ENCODE peak calls at places on chromosomes 1 and 21, in six cellular contexts. Y is aorta; J is stimulated activated CD8-positive, alpha-beta memory T cell treated with anti-CD3 and anti-CD28 coated beads, Interleukin-15, amount 100 ng/mL, for 4 hours; E is IMR-90; X is sigmoid colon; T is DMS79 treated with DMSO at 0.1 percent for 48 hours. U is an unnamed sample.
A peak's percentile ranks its signal among the peaks of the same experiment; 100 is the strongest.

GRCh38 chr1:205619376-205619775 is 12.4 kb downstream of the ELK4 start:
- DNase-seq in Y (no peak), X (no peak), T (no peak), E (no peak), J (no peak), U (no peak)

GRCh38 chr1:186008920-186009737 is 274.9 kb downstream of the HMCN1 start:
- DNase-seq in E (peak; percentile 45), J (no peak), Y (no peak), T (no peak), X (no peak), U (no peak)

GRCh38 chr1:229885568-229886495 is 181.2 kb upstream of the GALNT2 start:
- DNase-seq in T (no peak), J (no peak), X (no peak), Y (no peak), E (no peak), U (no peak)

GRCh38 chr1:228944991-228945390 is 209.7 kb downstream of the RHOU start:
- DNase-seq in Y (no peak), E (peak; percentile 39), J (no peak), T (no peak), X (no peak), U (no peak)

GRCh38 chr21:26140185-26140584 is 30.4 kb downstream of the APP start:
- DNase-seq in J (no peak), T (no peak), Y (peak; percentile 78), E (peak; percentile 99), X (peak; percentile 75), U (no peak)

GRCh38 chr1:68346192-68346808 is 103.5 kb downstream of the RPE65 start:
- DNase-seq in X (no peak), J (no peak), Y (no peak), E (peak; percentile 46), T (no peak), U (no peak)

GRCh38 chr1:29896300-29896699 is 660.0 kb downstream of the PTPRU start:
- DNase-seq in X (no peak), T (no peak), J (no peak), E (no peak), Y (no peak), U (no peak)

GRCh38 chr1:28882009-28882628 is 32.2 kb upstream of the EPB41 start:
- DNase-seq in E (peak; percentile 81), X (peak; percentile 93), J (peak; percentile 46), Y (peak; percentile 95), T (peak; percentile 97), U (peak; percentile 64)

GRCh38 chr1:58290685-58291372 is 255.7 kb downstream of the OMA1 start:
- DNase-seq in Y (no peak), E (peak; percentile 16), T (no peak), J (no peak), X (no peak), U (no peak)

GRCh38 chr1:174005032-174005431 is 17.1 kb downstream of the RC3H1 start:
- DNase-seq in E (peak; percentile 34), J (no peak), X (no peak), T (peak; percentile 30), Y (no peak), U (no peak)

GRCh38 chr1:112271270-112271669 is 124.7 kb upstream of the CTTNBP2NL start:
- DNase-seq in J (no peak), T (no peak), X (no peak), Y (no peak), E (no peak), U (no peak)

GRCh38 chr21:37384416-37384815 is 17.8 kb downstream of the DYRK1A start:
- DNase-seq in X (no peak), T (no peak), J (no peak), Y (no peak), E (no peak), U (no peak)

GRCh38 chr1:112762541-112763141 is 47.5 kb upstream of the PPM1J start:
- DNase-seq in E (peak; percentile 38), X (no peak), Y (no peak), J (no peak), T (peak; percentile 45), U (no peak)

GRCh38 chr1:213284626-213285025 is 233.6 kb downstream of the RPS6KC1 start:
- DNase-seq in E (peak; percentile 74), J (no peak), Y (no peak), T (no peak), X (no peak), U (no peak)

GRCh38 chr1:209861242-209861641 is 33.5 kb downstream of the UTP25 start:
- DNase-seq in T (no peak), Y (no peak), E (no peak), J (no peak), X (no peak), U (no peak)

GRCh38 chr1:55353709-55354620 is 138.8 kb upstream of the USP24 start:
- DNase-seq in X (peak; percentile 72), Y (no peak), E (peak; percentile 33), T (no peak), J (no peak), U (no peak)